ENCODE peak calls at places on chromosome X, in five cellular contexts. S is IMR-90, M is H1, G is WERI-Rb-1, F is transverse colon. E is an unnamed sample. For H3K27me3, the result is how much of the 10 kb centered on the place peaks cover.

GRCh38 chrX:153944140-153944799 is at the start of gene RENBP:
- DNase-seq in S (no peak), M (no peak), G (peak), F (peak), E (no peak)

GRCh38 chrX:18899796-18900380 is 84.0 kb downstream of the PHKA2 start:
- DNase-seq in S (no peak), M (no peak), G (peak), F (no peak), E (no peak)

GRCh38 chrX:39835241-39835640 is 262.5 kb downstream of the BCOR start:
- DNase-seq in S (no peak), M (no peak), G (no peak), F (no peak), E (peak)

GRCh38 chrX:1679238-1679637 is 64.4 kb downstream of the ASMT start:
- DNase-seq in S (no peak), M (no peak), G (no peak), F (no peak), E (no peak)

GRCh38 chrX:64394874-64395567 is at the start of gene MTMR8:
- DNase-seq in S (no peak), M (peak), G (peak), F (peak), E (peak)

GRCh38 chrX:40173662-40174593 is 76.2 kb upstream of the BCOR start:
- DNase-seq in S (no peak), M (peak), G (peak), F (peak), E (peak)

GRCh38 chrX:13659057-13659456 is 6.1 kb downstream of the TCEANC start:
- DNase-seq in S (peak), M (no peak), G (no peak), F (no peak), E (no peak)

GRCh38 chrX:31714797-31715196 is 643.0 kb upstream of the FTHL17 start:
- DNase-seq in S (no peak), M (no peak), G (no peak), F (no peak), E (no peak)

GRCh38 chrX:148929686-148930085 is 429.3 kb downstream of the AFF2 start:
- DNase-seq in S (peak), M (no peak), G (no peak), F (no peak), E (no peak)

GRCh38 chrX:98605941-98606340 is 1722.2 kb downstream of the RPA4 start:
- DNase-seq in S (no peak), M (no peak), G (no peak), F (no peak), E (no peak)

GRCh38 chrX:28693101-28693500 is 105.9 kb downstream of the IL1RAPL1 start:
- DNase-seq in S (no peak), M (no peak), G (no peak), F (no peak), E (no peak)

GRCh38 chrX:114582264-114582632 is 1.6 kb upstream of the HTR2C start:
- DNase-seq in S (no peak), M (no peak), G (no peak), F (no peak), E (no peak)

GRCh38 chrX:114582698-114583395 is 1.0 kb upstream of the HTR2C start:
- DNase-seq in S (no peak), M (peak), G (no peak), F (no peak), E (no peak)

GRCh38 chrX:114584983-114585842 is 1.3 kb downstream of the HTR2C start:
- DNase-seq in S (no peak), M (no peak), G (no peak), F (no peak), E (no peak)

GRCh38 chrX:114583646-114584433 is at the start of gene HTR2C:
- DNase-seq in S (no peak), M (peak), G (no peak), F (no peak), E (no peak)

DNA sequence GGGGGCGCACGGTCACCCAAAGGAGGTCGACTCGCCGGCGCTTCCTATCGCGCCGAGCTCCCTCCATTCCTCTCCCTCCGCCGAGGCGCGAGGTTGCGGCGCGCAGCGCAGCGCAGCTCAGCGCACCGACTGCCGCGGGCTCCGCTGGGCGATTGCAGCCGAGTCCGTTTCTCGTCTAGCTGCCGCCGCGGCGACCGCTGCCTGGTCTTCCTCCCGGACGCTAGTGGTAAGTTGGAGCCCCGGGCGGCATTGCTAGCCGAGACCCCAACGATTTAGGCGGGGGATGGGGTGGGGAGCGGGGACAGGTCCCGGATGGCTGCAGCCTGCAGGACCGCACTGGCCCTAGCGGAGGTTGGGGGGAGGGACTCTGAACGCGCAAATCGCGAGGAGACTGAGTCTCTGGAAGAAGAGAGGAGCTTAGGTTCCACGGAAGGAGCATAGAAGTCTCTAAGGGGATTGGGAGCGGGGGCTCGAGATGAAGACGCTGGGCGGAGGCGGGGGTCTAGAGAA is 603 bp downstream of the HTR2C start:
- DNase-seq in S (no peak), M (peak), G (no peak), F (no peak), E (no peak)
- H3K4me3 ChIP-seq in S (no peak), M (peak), G (no peak), F (no peak), E (no peak)

DNA sequence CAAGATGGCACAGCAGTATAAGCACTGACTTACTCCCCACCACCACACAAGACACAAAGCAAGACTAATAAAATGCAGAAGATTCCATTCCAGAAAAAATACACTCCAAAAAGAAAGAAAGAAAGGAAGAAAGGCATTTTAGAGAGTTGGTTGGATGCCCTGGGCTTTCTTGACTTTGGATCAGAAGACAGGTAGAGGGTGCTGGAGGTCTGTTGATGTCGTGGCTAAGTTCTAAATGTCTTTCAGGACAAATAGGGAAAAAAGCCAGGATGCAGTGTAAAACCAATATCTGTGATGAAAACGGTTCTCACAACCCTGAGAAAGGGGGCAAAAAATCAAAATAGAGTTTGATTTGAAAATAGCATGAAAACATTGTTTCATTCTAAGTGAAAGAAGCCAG is 555.2 kb upstream of the PRKX start:
- DNase-seq in S (no peak), M (no peak), G (no peak), F (no peak), E (no peak)
- TF ChIP-seq CTCF in S (no peak), M (no peak), G (no peak), F (no peak), E (no peak)

GRCh38 chrX:130786030-130786429 is 117.0 kb downstream of the ENOX2 start:
- DNase-seq in S (no peak), M (no peak), G (no peak), F (no peak), E (no peak)
- H3K27me3 ChIP-seq in S (under half), M (under half), G (under half), F (under half), E (under half)

GRCh38 chrX:53072418-53073114 is 9.6 kb upstream of the TSPYL2 start:
- DNase-seq in S (no peak), M (no peak), G (no peak), F (no peak), E (no peak)
- H3K4me3 ChIP-seq in S (no peak), M (no peak), G (peak), F (no peak), E (peak)

E was measured in psoas muscle.